ENCODE peak calls at places on chromosomes 2 and 18, in seven cellular contexts. S is epithelial cell of esophagus, U is astrocyte of the spinal cord, N is prostate gland, W is BE2C, M is uterus, K is AG10803. D is an unnamed sample.

GRCh38 chr2:162113088-162113770 is 38.8 kb downstream of the GCG start:
- DNase-seq in S (no peak), U (no peak), N (no peak), W (no peak), M (no peak), K (no peak), D (no peak)

GRCh38 chr2:169734172-169734847 is 678 bp downstream of the KLHL23 start:
- DNase-seq in S (peak), U (peak), N (no peak), W (peak), M (peak), K (no peak), D (no peak)

GRCh38 chr2:79393806-79394484 is 118.9 kb upstream of the CTNNA2 start:
- DNase-seq in S (no peak), U (peak), N (no peak), W (peak), M (peak), K (no peak), D (peak)

GRCh38 chr2:46034535-46034934 is 262.7 kb upstream of the EPAS1 start:
- DNase-seq in S (no peak), U (peak), N (no peak), W (no peak), M (no peak), K (no peak), D (no peak)

GRCh38 chr2:15363142-15363541 is 198.0 kb downstream of the NBAS start:
- DNase-seq in S (peak), U (peak), N (no peak), W (no peak), M (no peak), K (peak), D (peak)

GRCh38 chr18:69484699-69485396 is 84.2 kb downstream of the DOK6 start:
- DNase-seq in S (peak), U (peak), N (no peak), W (no peak), M (no peak), K (peak), D (peak)

GRCh38 chr2:51013060-51013746 is 18.7 kb downstream of the NRXN1 start:
- DNase-seq in S (peak), U (no peak), N (peak), W (no peak), M (no peak), K (no peak), D (no peak)

GRCh38 chr2:85887566-85888019 is 1.2 kb downstream of the ST3GAL5 start:
- DNase-seq in S (peak), U (peak), N (peak), W (peak), M (peak), K (peak), D (peak)

GRCh38 chr2:96867756-96868554 is 1.9 kb downstream of the SEMA4C start:
- DNase-seq in S (no peak), U (peak), N (no peak), W (no peak), M (no peak), K (no peak), D (no peak)

GRCh38 chr2:38610851-38611801 is 8.4 kb upstream of the HNRNPLL start:
- DNase-seq in S (peak), U (peak), N (no peak), W (no peak), M (no peak), K (peak), D (peak)

GRCh38 chr18:24989760-24990547 is 362.0 kb downstream of the ZNF521 start:
- DNase-seq in S (no peak), U (no peak), N (no peak), W (no peak), M (no peak), K (no peak), D (no peak)

GRCh38 chr18:5868218-5868904 is 27.0 kb downstream of the TMEM200C start:
- DNase-seq in S (peak), U (peak), N (peak), W (peak), M (peak), K (peak), D (peak)

GRCh38 chr18:51234117-51235010 is 36.9 kb upstream of the MEX3C start:
- DNase-seq in S (peak), U (no peak), N (no peak), W (no peak), M (no peak), K (no peak), D (peak)

DNA sequence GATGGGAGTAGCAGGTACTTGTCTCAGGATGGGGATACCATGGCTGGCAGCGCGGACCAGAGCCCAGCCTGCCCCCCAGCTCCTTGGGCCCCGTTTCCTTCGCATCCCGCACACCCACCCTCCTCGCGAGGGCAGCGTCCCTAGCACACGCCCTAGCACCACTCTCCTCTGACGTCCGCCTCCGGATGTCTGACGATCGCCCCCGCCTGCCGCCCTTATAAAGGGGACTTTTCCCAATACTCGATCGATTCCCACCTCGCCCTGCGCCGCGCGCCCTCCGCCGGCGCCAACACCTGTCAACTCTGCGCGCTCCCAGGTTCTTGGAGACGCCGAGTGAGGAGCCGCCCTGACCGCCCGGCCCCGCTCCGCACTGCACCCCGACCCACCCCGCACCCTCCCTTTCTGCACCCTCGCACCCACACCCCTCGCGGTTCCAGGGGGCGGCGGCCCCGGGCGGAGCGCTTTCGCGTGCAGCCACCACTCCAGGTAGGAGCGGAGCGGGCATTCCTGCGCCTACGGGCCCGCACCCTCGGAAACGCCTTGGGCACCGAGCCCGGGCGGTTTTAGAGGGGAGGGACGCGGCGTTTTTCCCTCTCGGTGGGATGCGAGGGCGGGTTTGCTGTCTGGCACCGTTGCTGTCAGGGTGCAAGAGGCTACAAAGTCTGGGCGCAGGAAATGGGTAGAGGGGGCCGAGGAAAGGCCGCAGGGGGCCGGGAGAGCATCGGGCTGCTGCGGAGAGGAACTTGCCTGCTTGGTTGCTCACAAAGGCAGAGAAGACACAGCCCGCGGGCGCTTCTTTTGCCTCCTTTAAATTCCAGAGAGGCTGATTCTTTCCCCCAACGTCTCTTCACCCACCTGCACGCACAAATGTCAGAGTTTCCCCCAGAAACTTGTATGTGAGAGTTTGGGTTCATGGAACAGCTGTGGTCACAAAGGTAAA is at the start of gene SLC5A7:
- DNase-seq in S (no peak), U (no peak), N (no peak), W (no peak), M (no peak), K (no peak), D (no peak)
- H3K4me3 ChIP-seq in S (no peak), U (no peak), N (no peak), W (no peak), M (no peak), K (no peak), D (no peak)

GRCh38 chr2:208657468-208657867 is 250.9 kb downstream of the PTH2R start:
- DNase-seq in S (peak), U (no peak), N (no peak), W (no peak), M (no peak), K (no peak), D (no peak)
- TF ChIP-seq CTCF in S (no peak), U (no peak), N (no peak), W (peak), M (no peak), K (no peak), D (no peak)

GRCh38 chr2:9772035-9772998 is 71.0 kb upstream of the TAF1B start:
- DNase-seq in S (no peak), U (no peak), N (no peak), W (no peak), M (no peak), K (no peak), D (no peak)
- H3K4me3 ChIP-seq in S (no peak), U (no peak), N (no peak), W (no peak), M (no peak), K (no peak), D (no peak)

DNA sequence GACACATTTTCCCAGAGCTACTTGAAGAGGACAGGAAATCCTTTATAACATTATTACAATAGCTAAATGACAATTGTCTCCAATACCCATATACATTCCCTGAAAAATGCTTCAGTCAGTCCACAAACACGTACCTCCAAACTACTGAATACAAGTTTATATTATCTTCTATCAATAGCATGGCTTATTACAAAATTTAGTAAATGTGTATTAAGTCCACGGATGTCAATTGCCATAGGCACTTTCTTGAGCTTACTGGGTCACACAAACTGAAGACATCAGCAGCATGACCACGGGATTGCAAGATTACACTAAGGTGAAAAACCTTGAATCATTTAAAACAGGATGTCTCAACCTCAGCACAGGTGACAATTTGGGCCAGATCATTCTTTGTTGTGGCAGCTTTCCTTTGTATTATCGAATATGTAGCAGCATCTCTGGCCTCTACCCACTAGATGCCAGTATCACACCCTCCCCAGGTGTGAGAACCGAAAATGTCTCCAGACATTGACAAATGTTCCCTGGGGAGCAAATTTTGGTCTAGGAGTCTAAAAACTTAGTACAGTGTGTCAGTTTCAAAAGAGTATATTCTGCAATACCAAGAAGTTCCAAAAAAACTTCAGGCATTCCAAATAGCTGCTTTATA is 1.4 kb downstream of the MBD2 start:
- DNase-seq in S (peak), U (no peak), N (peak), W (no peak), M (no peak), K (no peak), D (no peak)
- TF ChIP-seq CTCF in S (peak), U (no peak), N (no peak), W (no peak), M (no peak), K (peak), D (no peak)

DNA sequence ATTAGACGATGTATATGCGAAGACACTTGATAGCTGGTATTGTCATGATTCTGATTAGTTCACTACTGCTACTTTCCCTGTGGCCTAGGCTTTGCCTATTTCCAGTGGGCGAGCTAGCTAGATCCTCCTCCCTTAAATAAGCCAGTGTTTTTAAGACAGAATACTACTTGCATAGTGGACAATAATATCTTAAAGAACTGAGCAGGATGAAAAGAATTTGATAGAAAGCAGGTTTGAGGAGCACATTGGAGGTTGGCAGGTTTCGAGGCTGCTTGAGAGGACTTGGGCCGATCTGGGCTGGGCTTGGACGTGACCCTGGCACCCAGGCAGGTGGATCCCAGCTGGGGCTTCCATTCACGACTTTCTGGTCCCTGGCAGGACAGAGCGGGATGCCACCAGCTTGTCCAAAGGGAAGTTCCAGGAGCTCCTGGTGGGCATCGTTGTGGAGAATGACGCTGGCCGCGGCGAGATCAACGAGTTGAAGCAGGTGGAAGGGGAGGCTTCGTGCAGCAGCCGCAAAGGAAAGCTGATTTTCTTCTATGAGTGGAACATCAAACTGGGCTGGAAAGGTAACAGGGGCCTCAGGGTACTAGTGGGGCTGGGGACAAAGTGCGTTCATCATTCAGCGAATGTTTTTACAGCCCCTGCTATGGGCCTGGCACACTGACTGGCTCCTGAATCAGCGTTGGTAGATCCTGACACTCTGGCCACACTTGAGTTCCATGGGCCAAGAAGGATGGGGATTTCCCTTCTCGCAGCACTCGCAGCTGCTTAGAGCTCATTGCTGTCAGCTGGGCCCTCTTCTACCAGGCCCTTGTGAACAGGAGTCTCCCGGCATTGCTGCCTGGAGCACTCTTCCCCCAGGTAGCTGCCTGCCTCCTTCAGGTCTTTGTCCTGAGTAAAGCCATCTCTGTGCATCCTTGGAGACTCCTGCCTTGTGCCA is 16.9 kb downstream of the C2orf74 start:
- DNase-seq in S (peak), U (no peak), N (no peak), W (no peak), M (no peak), K (peak), D (peak)
- H3K4me3 ChIP-seq in S (peak), U (peak), N (no peak), W (no peak), M (peak), K (peak), D (peak)

D was measured in fibroblast of mammary gland.